ENCODE peak calls at places on chromosomes 13 and 19, in nine cellular contexts. One of them, this sample, is unnamed.
A peak's percentile ranks its signal among the peaks of the same experiment; 100 is the strongest.

GRCh38 chr19:1862424-1863307 is 713 bp downstream of the KLF16 start:
- DNase-seq in prostate gland: no peak
- DNase-seq in H1: no peak
- DNase-seq in Panc1: no peak
- DNase-seq in spleen: peak; percentile 92
- DNase-seq in breast epithelium: no peak
- DNase-seq in transverse colon: peak; percentile 60
- DNase-seq in GM23338: peak; percentile 72
- DNase-seq in stomach: no peak
- DNase-seq in this sample: no peak

GRCh38 chr13:98300956-98301641 is 124.0 kb upstream of the RNF113B start:
- DNase-seq in stomach: peak; percentile 69
- DNase-seq in H1: no peak
- DNase-seq in breast epithelium: no peak
- DNase-seq in prostate gland: peak; percentile 77
- DNase-seq in spleen: no peak
- DNase-seq in GM23338: no peak
- DNase-seq in Panc1: peak; percentile 13
- DNase-seq in transverse colon: no peak
- DNase-seq in this sample: no peak

GRCh38 chr19:5149930-5150329 is 181.0 kb downstream of the KDM4B start:
- DNase-seq in prostate gland: no peak
- DNase-seq in spleen: peak; percentile 19
- DNase-seq in breast epithelium: no peak
- DNase-seq in GM23338: no peak
- DNase-seq in H1: no peak
- DNase-seq in stomach: no peak
- DNase-seq in Panc1: no peak
- DNase-seq in transverse colon: no peak
- DNase-seq in this sample: no peak

GRCh38 chr13:91571681-91572080 is 173.3 kb downstream of the GPC5 start:
- DNase-seq in H1: no peak
- DNase-seq in Panc1: no peak
- DNase-seq in transverse colon: no peak
- DNase-seq in prostate gland: no peak
- DNase-seq in stomach: no peak
- DNase-seq in breast epithelium: no peak
- DNase-seq in spleen: no peak
- DNase-seq in GM23338: no peak
- DNase-seq in this sample: no peak

GRCh38 chr13:97460004-97460756 is 26.2 kb downstream of the RAP2A start:
- DNase-seq in transverse colon: no peak
- DNase-seq in H1: no peak
- DNase-seq in stomach: no peak
- DNase-seq in Panc1: no peak
- DNase-seq in prostate gland: no peak
- DNase-seq in GM23338: no peak
- DNase-seq in spleen: no peak
- DNase-seq in breast epithelium: no peak
- DNase-seq in this sample: no peak

GRCh38 chr13:113996081-113996911 is 22.4 kb upstream of the C13orf46 start:
- DNase-seq in H1: no peak
- DNase-seq in breast epithelium: no peak
- DNase-seq in prostate gland: no peak
- DNase-seq in Panc1: no peak
- DNase-seq in stomach: no peak
- DNase-seq in transverse colon: no peak
- DNase-seq in spleen: peak; percentile 57
- DNase-seq in GM23338: no peak
- DNase-seq in this sample: no peak

GRCh38 chr13:102555914-102556553 is 40.8 kb upstream of the TPP2 start:
- DNase-seq in transverse colon: no peak
- DNase-seq in spleen: no peak
- DNase-seq in GM23338: peak; percentile 74
- DNase-seq in stomach: no peak
- DNase-seq in breast epithelium: no peak
- DNase-seq in Panc1: peak; percentile 20
- DNase-seq in prostate gland: no peak
- DNase-seq in H1: no peak
- DNase-seq in this sample: no peak

GRCh38 chr13:105202384-105202783 is 1333.1 kb downstream of the EFNB2 start:
- DNase-seq in prostate gland: no peak
- DNase-seq in spleen: no peak
- DNase-seq in Panc1: no peak
- DNase-seq in GM23338: peak; percentile 78
- DNase-seq in transverse colon: no peak
- DNase-seq in stomach: no peak
- DNase-seq in breast epithelium: no peak
- DNase-seq in H1: no peak
- DNase-seq in this sample: no peak

GRCh38 chr13:71874490-71874889 is 7.5 kb upstream of the DACH1 start:
- DNase-seq in GM23338: no peak
- DNase-seq in stomach: no peak
- DNase-seq in transverse colon: peak; percentile 13
- DNase-seq in spleen: no peak
- DNase-seq in Panc1: no peak
- DNase-seq in prostate gland: peak; percentile 9
- DNase-seq in H1: no peak
- DNase-seq in breast epithelium: no peak
- DNase-seq in this sample: no peak

GRCh38 chr13:44848956-44849748 is 140.1 kb downstream of the NUFIP1 start:
- DNase-seq in prostate gland: peak; percentile 71
- DNase-seq in breast epithelium: no peak
- DNase-seq in H1: no peak
- DNase-seq in spleen: no peak
- DNase-seq in transverse colon: no peak
- DNase-seq in stomach: no peak
- DNase-seq in Panc1: no peak
- DNase-seq in GM23338: peak; percentile 38
- DNase-seq in this sample: no peak

GRCh38 chr13:102642475-102642874 is 45.7 kb downstream of the TPP2 start:
- DNase-seq in spleen: no peak
- DNase-seq in transverse colon: peak; percentile 61
- DNase-seq in GM23338: no peak
- DNase-seq in stomach: peak; percentile 92
- DNase-seq in H1: no peak
- DNase-seq in prostate gland: peak; percentile 81
- DNase-seq in Panc1: no peak
- DNase-seq in breast epithelium: peak; percentile 64
- DNase-seq in this sample: no peak

GRCh38 chr13:48570225-48570828 is 37.4 kb upstream of the RCBTB2 start:
- DNase-seq in transverse colon: no peak
- DNase-seq in Panc1: no peak
- DNase-seq in GM23338: no peak
- DNase-seq in prostate gland: no peak
- DNase-seq in breast epithelium: no peak
- DNase-seq in H1: no peak
- DNase-seq in spleen: no peak
- DNase-seq in stomach: no peak
- DNase-seq in this sample: no peak

GRCh38 chr19:44653977-44654784 is 10.5 kb downstream of the PVR start:
- DNase-seq in stomach: peak; percentile 82
- DNase-seq in spleen: peak; percentile 95
- DNase-seq in breast epithelium: peak; percentile 78
- DNase-seq in Panc1: no peak
- DNase-seq in transverse colon: peak; percentile 81
- DNase-seq in GM23338: peak; percentile 82
- DNase-seq in H1: no peak
- DNase-seq in prostate gland: peak; percentile 58
- DNase-seq in this sample: no peak

GRCh38 chr19:10885241-10886169 is 14.2 kb downstream of the CARM1 start:
- DNase-seq in breast epithelium: no peak
- DNase-seq in prostate gland: no peak
- DNase-seq in Panc1: no peak
- DNase-seq in stomach: no peak
- DNase-seq in spleen: no peak
- DNase-seq in transverse colon: no peak
- DNase-seq in H1: no peak
- DNase-seq in GM23338: peak; percentile 83
- DNase-seq in this sample: no peak

GRCh38 chr19:23762884-23763711 is 4.4 kb upstream of the ZNF681 start:
- DNase-seq in Panc1: no peak
- DNase-seq in H1: peak; percentile 41
- DNase-seq in stomach: peak; percentile 90
- DNase-seq in spleen: peak; percentile 91
- DNase-seq in GM23338: peak; percentile 98
- DNase-seq in breast epithelium: peak; percentile 91
- DNase-seq in transverse colon: peak; percentile 93
- DNase-seq in prostate gland: peak; percentile 89
- DNase-seq in this sample: no peak

GRCh38 chr13:22092791-22093545 is 422.1 kb downstream of the FGF9 start:
- DNase-seq in Panc1: no peak
- DNase-seq in stomach: no peak
- DNase-seq in H1: no peak
- DNase-seq in transverse colon: no peak
- DNase-seq in GM23338: no peak
- DNase-seq in prostate gland: no peak
- DNase-seq in spleen: no peak
- DNase-seq in breast epithelium: no peak
- DNase-seq in this sample: no peak

GRCh38 chr13:113926951-113927660 is 46.8 kb downstream of the C13orf46 start:
- DNase-seq in prostate gland: no peak
- DNase-seq in Panc1: no peak
- DNase-seq in transverse colon: no peak
- DNase-seq in H1: no peak
- DNase-seq in spleen: peak; percentile 49
- DNase-seq in GM23338: no peak
- DNase-seq in breast epithelium: peak; percentile 49
- DNase-seq in stomach: peak; percentile 23
- DNase-seq in this sample: peak; percentile 88

GRCh38 chr13:27171244-27171829 is at the start of gene USP12:
- DNase-seq in Panc1: no peak
- DNase-seq in H1: no peak
- DNase-seq in stomach: no peak
- DNase-seq in GM23338: peak; percentile 73
- DNase-seq in prostate gland: peak; percentile 5
- DNase-seq in transverse colon: peak; percentile 32
- DNase-seq in spleen: no peak
- DNase-seq in breast epithelium: peak; percentile 53
- DNase-seq in this sample: no peak

GRCh38 chr19:55392820-55393219 is 7.1 kb downstream of the RPL28 start:
- DNase-seq in spleen: no peak
- DNase-seq in breast epithelium: no peak
- DNase-seq in H1: no peak
- DNase-seq in transverse colon: no peak
- DNase-seq in Panc1: no peak
- DNase-seq in prostate gland: no peak
- DNase-seq in GM23338: peak; percentile 62
- DNase-seq in stomach: no peak
- DNase-seq in this sample: no peak

GRCh38 chr13:21230516-21230915 is 54.1 kb downstream of the MRPL57 start:
- DNase-seq in GM23338: no peak
- DNase-seq in stomach: no peak
- DNase-seq in breast epithelium: no peak
- DNase-seq in H1: no peak
- DNase-seq in spleen: no peak
- DNase-seq in transverse colon: no peak
- DNase-seq in prostate gland: no peak
- DNase-seq in Panc1: no peak
- DNase-seq in this sample: no peak

GRCh38 chr13:27659466-27659865 is 37.8 kb downstream of the POLR1D start:
- DNase-seq in H1: no peak
- DNase-seq in Panc1: no peak
- DNase-seq in prostate gland: no peak
- DNase-seq in breast epithelium: no peak
- DNase-seq in stomach: no peak
- DNase-seq in spleen: no peak
- DNase-seq in transverse colon: no peak
- DNase-seq in GM23338: no peak
- DNase-seq in this sample: no peak

GRCh38 chr19:3612901-3613741 is 6.4 kb upstream of the TBXA2R start:
- DNase-seq in GM23338: peak; percentile 85
- DNase-seq in Panc1: no peak
- DNase-seq in prostate gland: no peak
- DNase-seq in H1: peak; percentile 34
- DNase-seq in spleen: peak; percentile 76
- DNase-seq in stomach: no peak
- DNase-seq in breast epithelium: no peak
- DNase-seq in transverse colon: no peak
- DNase-seq in this sample: no peak
- TF ChIP-seq POLR2AphosphoS5 in GM23338: no peak
- TF ChIP-seq POLR2AphosphoS5 in Panc1: no peak
- TF ChIP-seq POLR2AphosphoS5 in prostate gland: no peak
- TF ChIP-seq POLR2AphosphoS5 in H1: no peak
- TF ChIP-seq POLR2AphosphoS5 in spleen: no peak
- TF ChIP-seq POLR2AphosphoS5 in stomach: no peak
- TF ChIP-seq POLR2AphosphoS5 in breast epithelium: no peak
- TF ChIP-seq POLR2AphosphoS5 in transverse colon: no peak
- TF ChIP-seq POLR2AphosphoS5 in this sample: no peak

DNA sequence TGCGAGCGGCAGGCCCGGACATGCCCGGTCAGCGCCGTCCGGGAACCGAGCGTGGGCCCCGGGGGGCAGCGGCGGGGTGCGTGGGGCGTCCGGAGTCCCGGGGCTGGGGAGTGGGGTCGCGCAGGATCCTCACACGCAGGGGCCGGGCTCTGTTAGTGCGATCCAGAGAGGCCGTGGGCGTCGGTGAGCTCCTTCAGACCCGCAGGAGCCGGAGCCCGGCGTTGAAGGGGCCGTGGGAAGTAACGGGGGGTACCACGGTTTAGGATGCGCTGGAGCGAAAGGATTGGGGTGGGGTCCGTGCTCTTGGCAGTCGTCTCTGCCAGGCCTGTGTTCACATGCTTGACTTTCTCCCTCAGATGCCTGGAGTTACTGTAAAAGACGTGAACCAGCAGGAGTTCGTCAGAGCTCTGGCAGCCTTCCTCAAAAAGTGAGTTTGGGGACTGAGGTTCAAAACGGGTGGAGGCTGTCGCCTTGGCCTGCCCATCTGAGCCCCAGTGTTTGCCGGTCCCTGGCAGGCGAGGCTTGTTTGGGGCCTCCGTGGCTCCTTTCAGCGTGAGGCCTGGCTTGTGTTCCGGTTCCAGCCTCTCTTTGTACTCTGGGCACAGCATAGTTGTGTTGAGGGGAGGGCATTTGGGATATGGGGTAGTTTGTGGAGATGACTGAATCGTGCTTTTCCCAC is 503 bp downstream of the RPS19 start:
- DNase-seq in prostate gland: no peak
- DNase-seq in GM23338: no peak
- DNase-seq in transverse colon: no peak
- DNase-seq in H1: no peak
- DNase-seq in spleen: no peak
- DNase-seq in Panc1: no peak
- DNase-seq in stomach: no peak
- DNase-seq in breast epithelium: no peak
- DNase-seq in this sample: no peak
- H3K4me3 ChIP-seq in prostate gland: peak overlapping the region; percentile 99
- H3K4me3 ChIP-seq in GM23338: peak overlapping the region; percentile 69
- H3K4me3 ChIP-seq in transverse colon: peak overlapping the region; percentile 83
- H3K4me3 ChIP-seq in H1: peak overlapping the region; percentile 96
- H3K4me3 ChIP-seq in spleen: peak overlapping the region; percentile 99
- H3K4me3 ChIP-seq in Panc1: peak overlapping the region; percentile 94
- H3K4me3 ChIP-seq in stomach: peak overlapping the region; percentile 96
- H3K4me3 ChIP-seq in breast epithelium: peak overlapping the region; percentile 98
- H3K4me3 ChIP-seq in this sample: peak overlapping the region; percentile 95

GRCh38 chr13:24159362-24159761 is 1.2 kb upstream of the SPATA13 start:
- DNase-seq in breast epithelium: no peak
- DNase-seq in stomach: no peak
- DNase-seq in prostate gland: no peak
- DNase-seq in H1: no peak
- DNase-seq in spleen: no peak
- DNase-seq in Panc1: no peak
- DNase-seq in transverse colon: no peak
- DNase-seq in GM23338: no peak
- DNase-seq in this sample: no peak
- TF ChIP-seq POLR2AphosphoS5 in breast epithelium: no peak
- TF ChIP-seq POLR2AphosphoS5 in stomach: no peak
- TF ChIP-seq POLR2AphosphoS5 in prostate gland: no peak
- TF ChIP-seq POLR2AphosphoS5 in H1: no peak
- TF ChIP-seq POLR2AphosphoS5 in spleen: no peak
- TF ChIP-seq POLR2AphosphoS5 in Panc1: no peak
- TF ChIP-seq POLR2AphosphoS5 in transverse colon: no peak
- TF ChIP-seq POLR2AphosphoS5 in GM23338: no peak
- TF ChIP-seq POLR2AphosphoS5 in this sample: no peak

GRCh38 chr19:39032164-39032918 is at the start of gene FBXO27:
- DNase-seq in breast epithelium: no peak
- DNase-seq in prostate gland: peak; percentile 10
- DNase-seq in H1: no peak
- DNase-seq in spleen: no peak
- DNase-seq in Panc1: peak; percentile 89
- DNase-seq in GM23338: peak; percentile 96
- DNase-seq in stomach: no peak
- DNase-seq in transverse colon: peak; percentile 10
- DNase-seq in this sample: no peak
- H3K4me3 ChIP-seq in breast epithelium: peak within 1 kb of the TSS; percentile 73
- H3K4me3 ChIP-seq in prostate gland: peak within 1 kb of the TSS; percentile 54
- H3K4me3 ChIP-seq in H1: peak within 1 kb of the TSS; percentile 91
- H3K4me3 ChIP-seq in spleen: peak within 1 kb of the TSS; percentile 43
- H3K4me3 ChIP-seq in Panc1: peak within 1 kb of the TSS; percentile 72
- H3K4me3 ChIP-seq in GM23338: peak within 1 kb of the TSS; percentile 86
- H3K4me3 ChIP-seq in stomach: peak within 1 kb of the TSS; percentile 72
- H3K4me3 ChIP-seq in transverse colon: peak within 1 kb of the TSS; percentile 32
- H3K4me3 ChIP-seq in this sample: peak within 1 kb of the TSS; percentile 82

This sample was measured in vagina.